ENCODE peak calls at places on chromosome 5, in six cellular contexts. H is lung, V is aorta, N is cardiac muscle cell, S is ascending aorta, I is neuronal stem cell. C is an unnamed sample. For H3K4me1, the result is how much of the 10 kb centered on the place peaks cover.

GRCh38 chr5:140855772-140856674 is at the start of gene PCDHA10:
- DNase-seq in H (no peak), V (no peak), N (no peak), S (no peak), I (peak), C (no peak)

GRCh38 chr5:1140188-1140817 is 28.4 kb upstream of the SLC12A7 start:
- DNase-seq in H (peak), V (peak), N (peak), S (no peak), I (peak), C (no peak)

GRCh38 chr5:1875481-1875842 is 7.3 kb downstream of the IRX4 start:
- DNase-seq in H (no peak), V (no peak), N (no peak), S (no peak), I (no peak), C (no peak)

GRCh38 chr5:151660616-151661015 is 26.1 kb downstream of the SPARC start:
- DNase-seq in H (no peak), V (no peak), N (peak), S (no peak), I (no peak), C (no peak)

GRCh38 chr5:172455511-172456061 is 1.3 kb upstream of the SH3PXD2B start:
- DNase-seq in H (no peak), V (peak), N (peak), S (no peak), I (no peak), C (no peak)

GRCh38 chr5:178123987-178124925 is 6.6 kb upstream of the RMND5B start:
- DNase-seq in H (no peak), V (no peak), N (no peak), S (no peak), I (no peak), C (no peak)

GRCh38 chr5:161847896-161848510 is at the start of gene GABRA1:
- DNase-seq in H (no peak), V (peak), N (peak), S (no peak), I (peak), C (no peak)

GRCh38 chr5:131109540-131110255 is 55.4 kb downstream of the HINT1 start:
- DNase-seq in H (no peak), V (no peak), N (peak), S (no peak), I (peak), C (no peak)

GRCh38 chr5:171825046-171825445 is 39.4 kb downstream of the SMIM23 start:
- DNase-seq in H (no peak), V (no peak), N (no peak), S (no peak), I (no peak), C (no peak)

GRCh38 chr5:132369012-132369470 is 469 bp upstream of the SLC22A5 start:
- DNase-seq in H (no peak), V (no peak), N (no peak), S (no peak), I (no peak), C (no peak)

GRCh38 chr5:68460147-68460760 is 244.7 kb downstream of the PIK3R1 start:
- DNase-seq in H (peak), V (no peak), N (peak), S (no peak), I (peak), C (no peak)

GRCh38 chr5:40401965-40402364 is 277.8 kb upstream of the PTGER4 start:
- DNase-seq in H (no peak), V (no peak), N (no peak), S (no peak), I (no peak), C (no peak)

GRCh38 chr5:151225071-151225470 is 1.2 kb upstream of the CCDC69 start:
- DNase-seq in H (no peak), V (no peak), N (no peak), S (no peak), I (no peak), C (no peak)

GRCh38 chr5:78554595-78554994 is 94.0 kb downstream of the LHFPL2 start:
- DNase-seq in H (no peak), V (no peak), N (no peak), S (no peak), I (no peak), C (no peak)

GRCh38 chr5:1293997-1294838 is 650 bp downstream of the TERT start:
- DNase-seq in H (no peak), V (peak), N (no peak), S (no peak), I (no peak), C (no peak)

GRCh38 chr5:112682621-112683061 is 55.0 kb upstream of the APC start:
- DNase-seq in H (no peak), V (no peak), N (no peak), S (no peak), I (no peak), C (no peak)

DNA sequence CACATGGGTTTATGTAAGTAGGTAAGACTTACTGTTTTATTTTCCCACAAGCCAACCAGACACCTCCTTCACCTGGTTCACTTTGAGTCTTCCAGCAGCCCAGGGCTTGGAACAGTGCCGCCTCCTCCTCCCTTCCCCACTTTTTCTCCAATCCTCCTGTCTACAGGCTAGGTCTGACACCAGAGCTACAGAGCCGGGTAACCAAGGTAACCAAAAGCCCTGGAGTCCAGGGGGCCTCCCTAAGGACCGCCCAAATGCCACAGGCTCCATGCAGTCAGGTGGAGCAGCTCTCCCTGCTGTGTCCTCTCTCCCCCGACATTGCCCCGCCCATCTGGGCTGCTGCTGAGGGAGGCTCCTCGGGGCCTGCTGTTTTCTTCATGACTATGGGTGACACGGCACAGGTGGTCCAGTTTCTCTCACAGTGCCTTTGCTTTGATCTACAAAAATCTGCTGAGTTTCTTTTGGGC is 138.0 kb upstream of the EFNA5 start:
- DNase-seq in H (no peak), V (no peak), N (no peak), S (no peak), I (peak), C (no peak)
- H3K4me1 ChIP-seq in H (under half), V (under half), N (under half), S (under half), I (under half), C (under half)

DNA sequence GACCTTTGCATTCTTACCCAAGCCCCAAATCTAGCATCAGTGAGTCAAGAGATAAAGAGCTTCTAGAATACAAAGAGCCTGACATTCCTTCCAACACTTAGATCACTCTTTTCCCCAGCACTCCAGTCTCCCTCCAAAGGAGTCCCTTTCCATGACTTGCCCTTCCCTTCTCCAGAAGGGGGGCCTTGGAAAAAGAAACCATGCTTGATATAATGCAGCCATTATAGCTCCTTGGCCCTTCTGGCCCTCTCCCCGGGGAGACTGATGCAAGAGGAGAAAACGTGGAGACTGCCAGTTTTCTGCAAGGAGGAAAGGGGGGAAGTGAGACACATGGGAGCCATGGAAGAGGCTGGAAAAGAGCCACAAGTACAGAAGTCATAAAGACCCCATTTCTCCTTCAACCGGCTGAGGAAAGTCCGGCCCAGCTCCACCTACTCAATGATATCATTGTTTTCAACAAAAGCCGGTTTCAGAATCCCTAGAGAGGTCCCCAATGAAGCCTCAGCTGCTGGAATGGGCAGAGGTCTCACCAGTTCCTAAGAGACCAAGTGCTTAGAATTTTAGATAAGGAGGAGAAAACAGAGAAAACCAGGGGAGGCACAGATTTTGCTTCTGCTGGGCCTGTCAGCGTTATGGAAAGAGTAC is 29.0 kb downstream of the ADAM19 start:
- DNase-seq in H (no peak), V (no peak), N (peak), S (no peak), I (no peak), C (no peak)
- H3K4me1 ChIP-seq in H (half or more), V (under half), N (under half), S (under half), I (under half), C (half or more)

DNA sequence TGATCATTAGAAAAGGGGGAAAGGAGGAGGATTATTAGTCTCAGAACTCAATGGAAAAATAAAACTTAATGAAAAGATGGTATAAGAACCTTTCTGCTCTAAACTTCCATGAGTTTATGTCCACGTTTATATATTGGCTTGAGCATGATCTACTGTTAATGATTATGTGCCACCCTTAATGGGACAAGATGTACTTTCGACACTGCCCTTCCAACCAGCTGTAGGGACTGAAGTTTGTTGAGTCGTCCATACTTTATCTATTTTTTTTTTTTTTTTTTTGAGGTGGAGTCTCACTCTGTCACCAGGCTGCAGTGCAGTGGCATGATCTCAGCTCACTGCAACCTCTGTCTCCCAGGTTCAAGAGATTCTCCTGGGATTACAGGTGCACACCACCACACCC is 25.0 kb upstream of the GABRP start:
- DNase-seq in H (no peak), V (no peak), N (no peak), S (no peak), I (no peak), C (no peak)
- H3K4me1 ChIP-seq in H (under half), V (under half), N (under half), S (under half), I (under half), C (under half)

GRCh38 chr5:56166671-56167070 is 66.5 kb downstream of the ANKRD55 start:
- DNase-seq in H (no peak), V (no peak), N (peak), S (no peak), I (no peak), C (no peak)

GRCh38 chr5:56169281-56169680 is 63.8 kb downstream of the ANKRD55 start:
- DNase-seq in H (no peak), V (no peak), N (no peak), S (no peak), I (no peak), C (no peak)

GRCh38 chr5:56169949-56170348 is 63.2 kb downstream of the ANKRD55 start:
- DNase-seq in H (no peak), V (no peak), N (no peak), S (no peak), I (no peak), C (no peak)

GRCh38 chr5:56167522-56167921 is 65.6 kb downstream of the ANKRD55 start:
- DNase-seq in H (no peak), V (no peak), N (no peak), S (no peak), I (no peak), C (no peak)

DNA sequence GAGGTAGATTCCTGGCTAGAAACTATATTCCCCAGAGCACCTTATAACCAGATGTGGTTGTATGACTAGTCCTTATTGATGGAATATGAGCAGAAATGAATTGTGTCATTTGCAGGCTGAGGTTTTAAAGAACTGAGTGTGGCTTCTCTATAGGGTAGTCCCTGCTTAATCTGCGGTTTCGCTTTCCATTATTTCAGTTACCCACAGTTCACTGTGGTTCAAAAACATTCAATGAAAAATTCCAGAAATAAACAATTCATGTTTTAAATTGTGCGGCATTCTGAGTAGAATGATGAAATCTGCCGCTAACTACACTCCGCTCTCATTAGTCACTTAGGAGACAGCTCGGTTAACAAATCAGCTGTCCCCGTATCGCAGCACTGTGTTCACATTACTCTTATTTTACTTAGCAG is 65.1 kb downstream of the ANKRD55 start:
- DNase-seq in H (no peak), V (no peak), N (no peak), S (no peak), I (no peak), C (no peak)
- H3K4me1 ChIP-seq in H (under half), V (under half), N (under half), S (under half), I (under half), C (under half)

GRCh38 chr5:39063037-39063436 is 11.2 kb downstream of the RICTOR start:
- DNase-seq in H (no peak), V (no peak), N (no peak), S (no peak), I (no peak), C (no peak)
- H3K4me1 ChIP-seq in H (under half), V (under half), N (under half), S (under half), I (under half), C (half or more)

DNA sequence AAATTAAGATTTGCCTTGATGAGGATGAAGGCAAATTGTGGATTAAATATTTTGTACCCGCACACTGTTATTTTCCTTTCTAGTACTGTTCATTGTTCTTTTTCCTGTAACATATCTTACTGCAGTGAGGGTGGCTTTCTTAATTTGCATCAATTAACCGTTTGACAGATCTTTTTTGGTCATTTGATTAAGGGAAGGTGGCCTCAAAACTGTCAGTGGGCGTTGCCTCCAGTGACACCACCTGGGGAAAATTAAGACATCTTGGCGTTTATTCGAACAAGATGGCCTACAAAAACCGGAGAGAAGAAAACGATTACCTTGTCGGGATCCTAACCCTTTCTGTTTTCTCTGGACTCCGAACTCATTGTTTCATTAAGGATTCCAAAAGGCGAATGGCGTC is 2.0 kb downstream of the BASP1 start:
- DNase-seq in H (no peak), V (no peak), N (no peak), S (no peak), I (no peak), C (no peak)
- H3K4me1 ChIP-seq in H (under half), V (under half), N (under half), S (under half), I (under half), C (under half)

DNA sequence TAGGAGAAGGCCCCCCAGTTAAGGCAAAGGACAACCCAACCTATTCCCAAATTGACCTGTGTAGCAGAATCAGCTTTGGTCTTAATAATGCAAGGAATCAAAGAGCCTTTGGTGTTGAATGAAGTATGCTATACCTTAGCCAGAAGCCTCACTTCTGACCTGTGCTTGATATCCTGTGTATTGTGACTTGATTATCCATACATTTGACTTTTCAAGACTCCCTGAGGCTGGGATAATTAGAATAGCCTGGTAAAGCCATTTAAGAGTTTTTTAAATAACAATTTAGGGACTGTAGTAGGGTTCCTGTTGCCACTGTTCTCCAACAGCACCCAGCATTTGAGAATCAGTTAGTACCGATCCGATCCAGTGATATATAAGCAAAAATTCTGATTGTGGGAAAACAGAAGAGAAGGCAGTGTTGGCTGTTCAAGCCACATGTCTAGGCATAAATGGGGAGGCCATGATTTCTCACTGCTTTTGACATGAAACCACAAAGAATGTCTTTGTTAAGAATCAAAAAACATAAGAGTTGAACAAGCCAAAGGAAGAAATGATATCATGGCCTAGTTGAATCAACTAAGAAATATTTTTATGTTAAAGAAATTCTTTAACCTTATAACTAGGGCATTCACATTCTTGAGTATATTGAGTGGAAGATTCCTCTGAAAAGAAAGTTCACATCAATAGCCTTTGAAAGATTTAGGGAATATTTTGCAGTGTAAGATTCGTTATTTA is 98.9 kb downstream of the F2RL2 start:
- DNase-seq in H (no peak), V (no peak), N (no peak), S (no peak), I (no peak), C (no peak)
- H3K4me1 ChIP-seq in H (under half), V (under half), N (under half), S (under half), I (under half), C (under half)